ENCODE peak calls at places on chromosomes 12 and 14, in ten cellular contexts. V, H, E, B, D, M, Q, Z, L and J are unnamed samples.

GRCh38 chr12:131850856-131851559 is 22.8 kb downstream of the MMP17 start:
- DNase-seq in V (no peak), H (no peak), E (peak; percentile 26), B (no peak), D (no peak), M (no peak), Q (no peak), Z (no peak), L (no peak), J (no peak)

GRCh38 chr14:59246566-59246965 is 58.1 kb downstream of the DAAM1 start:
- DNase-seq in V (peak; percentile 50), H (no peak), E (no peak), B (no peak), D (no peak), M (no peak), Q (no peak), Z (no peak), L (no peak), J (no peak)

GRCh38 chr12:124030510-124030909 is 57.5 kb downstream of the ZNF664 start:
- DNase-seq in V (peak; percentile 84), H (peak; percentile 83), E (peak; percentile 66), B (peak; percentile 71), D (no peak), M (no peak), Q (peak; percentile 72), Z (no peak), L (no peak), J (peak; percentile 13)

GRCh38 chr12:57793920-57794319 is 11.3 kb downstream of the TSFM start:
- DNase-seq in V (peak; percentile 91), H (peak; percentile 78), E (peak; percentile 93), B (peak; percentile 45), D (no peak), M (no peak), Q (peak; percentile 54), Z (no peak), L (no peak), J (peak; percentile 74)

GRCh38 chr12:14845350-14845750 is 2.0 kb upstream of the ART4 start:
- DNase-seq in V (peak; percentile 41), H (peak; percentile 80), E (peak; percentile 65), B (no peak), D (no peak), M (no peak), Q (peak; percentile 60), Z (peak; percentile 76), L (peak; percentile 51), J (peak; percentile 74)

GRCh38 chr12:55997535-55997859 is 421 bp downstream of the SUOX start:
- DNase-seq in V (no peak), H (no peak), E (no peak), B (no peak), D (no peak), M (no peak), Q (no peak), Z (no peak), L (no peak), J (no peak)

GRCh38 chr12:100926669-100927248 is 132.2 kb downstream of the ANO4 start:
- DNase-seq in V (peak; percentile 15), H (peak; percentile 46), E (peak; percentile 24), B (no peak), D (no peak), M (peak; percentile 1), Q (peak; percentile 55), Z (peak; percentile 3), L (no peak), J (peak; percentile 54)

GRCh38 chr12:64691227-64691792 is 67.9 kb downstream of the GNS start:
- DNase-seq in V (no peak), H (no peak), E (no peak), B (no peak), D (no peak), M (no peak), Q (no peak), Z (no peak), L (peak; percentile 52), J (no peak)

GRCh38 chr12:121711925-121712461 is 559 bp upstream of the TMEM120B start:
- DNase-seq in V (no peak), H (peak; percentile 27), E (peak; percentile 28), B (peak; percentile 41), D (no peak), M (no peak), Q (peak; percentile 37), Z (peak; percentile 6), L (peak; percentile 5), J (no peak)

GRCh38 chr12:23954332-23954731 is 4.9 kb upstream of the SOX5 start:
- DNase-seq in V (peak; percentile 29), H (no peak), E (peak; percentile 43), B (no peak), D (no peak), M (no peak), Q (peak; percentile 32), Z (no peak), L (no peak), J (no peak)

GRCh38 chr12:93879476-93880376 is 202.6 kb downstream of the CRADD start:
- DNase-seq in V (peak; percentile 97), H (peak; percentile 52), E (peak; percentile 83), B (peak; percentile 31), D (no peak), M (no peak), Q (peak; percentile 67), Z (peak; percentile 62), L (no peak), J (no peak)

GRCh38 chr12:53696285-53696654 is 20.4 kb upstream of the ATP5MC2 start:
- DNase-seq in V (peak; percentile 74), H (peak; percentile 89), E (peak; percentile 93), B (peak; percentile 98), D (no peak), M (peak; percentile 30), Q (peak; percentile 87), Z (peak; percentile 4), L (peak; percentile 93), J (peak; percentile 93)

GRCh38 chr12:46921048-46921753 is 95.4 kb upstream of the SLC38A4 start:
- DNase-seq in V (peak; percentile 78), H (peak; percentile 33), E (peak; percentile 67), B (no peak), D (no peak), M (peak; percentile 13), Q (peak; percentile 70), Z (no peak), L (no peak), J (peak; percentile 54)

GRCh38 chr14:75959031-75959430 is 22.8 kb downstream of the TGFB3 start:
- DNase-seq in V (no peak), H (no peak), E (no peak), B (no peak), D (no peak), M (no peak), Q (no peak), Z (no peak), L (no peak), J (no peak)

GRCh38 chr12:60494249-60494648 is 898.4 kb downstream of the SLC16A7 start:
- DNase-seq in V (peak; percentile 26), H (peak; percentile 64), E (peak; percentile 57), B (peak; percentile 13), D (no peak), M (no peak), Q (no peak), Z (no peak), L (no peak), J (peak; percentile 57)

GRCh38 chr12:51922762-51923505 is 15.6 kb downstream of the ACVRL1 start:
- DNase-seq in V (peak; percentile 20), H (peak; percentile 87), E (peak; percentile 31), B (no peak), D (no peak), M (no peak), Q (no peak), Z (no peak), L (no peak), J (peak; percentile 27)